ENCODE peak calls at places on chromosomes 4 and X, in five cellular contexts. A is HCT116, J is stomach, F is sigmoid colon, M is GM23338. I is an unnamed sample.

GRCh38 chr4:93828332-93828829 is at the start of gene ATOH1:
- DNase-seq in F (no peak), A (peak; percentile 15), J (no peak), M (peak; percentile 97), I (peak; percentile 66)

GRCh38 chrX:9340619-9341304 is 124.1 kb upstream of the TBL1X start:
- DNase-seq in A (no peak), F (peak; percentile 74), J (peak; percentile 27), M (peak; percentile 27), I (peak; percentile 26)

GRCh38 chr4:142380052-142380598 is 466.0 kb downstream of the INPP4B start:
- DNase-seq in F (no peak), J (no peak), M (no peak), A (no peak), I (no peak)

GRCh38 chrX:115892056-115892708 is 278.4 kb upstream of the AGTR2 start:
- DNase-seq in M (no peak), F (no peak), J (no peak), A (peak; percentile 3), I (peak; percentile 55)

GRCh38 chrX:52261125-52261462 is 76.4 kb downstream of the MAGED4 start:
- DNase-seq in M (no peak), A (no peak), F (no peak), J (no peak), I (no peak)

GRCh38 chr4:165351359-165352130 is 24.1 kb downstream of the MSMO1 start:
- DNase-seq in A (no peak), J (no peak), M (peak; percentile 61), F (no peak), I (no peak)

GRCh38 chr4:76377922-76378321 is 43.0 kb downstream of the CCDC158 start:
- DNase-seq in F (no peak), J (peak; percentile 56), M (peak; percentile 84), A (peak; percentile 39), I (peak; percentile 60)

GRCh38 chr4:986949-987688 is at the start of gene IDUA:
- DNase-seq in A (peak; percentile 61), J (peak; percentile 83), F (peak; percentile 86), M (peak; percentile 65), I (peak; percentile 90)

GRCh38 chr4:88938138-88938537 is 118.8 kb downstream of the FAM13A start:
- DNase-seq in J (no peak), F (no peak), A (no peak), M (peak; percentile 11), I (no peak)

GRCh38 chr4:170248576-170248975 is 158.8 kb upstream of the AADAT start:
- DNase-seq in J (no peak), A (no peak), F (no peak), M (no peak), I (no peak)

GRCh38 chrX:39616098-39616729 is 481.5 kb downstream of the BCOR start:
- DNase-seq in M (no peak), A (no peak), F (no peak), J (no peak), I (no peak)

GRCh38 chrX:139049455-139049854 is 337.9 kb upstream of the FGF13 start:
- DNase-seq in J (no peak), F (no peak), M (no peak), A (no peak), I (no peak)

GRCh38 chr4:39406763-39407583 is at the start of gene KLB:
- DNase-seq in A (no peak), M (no peak), J (no peak), F (no peak), I (peak; percentile 48)

GRCh38 chr4:130349745-130350144 is 1253.8 kb downstream of the C4orf33 start:
- DNase-seq in M (no peak), A (no peak), F (no peak), J (no peak), I (no peak)

GRCh38 chr4:136935305-136935704 is 597.0 kb downstream of the PCDH18 start:
- DNase-seq in F (no peak), A (no peak), J (no peak), M (no peak), I (no peak)

GRCh38 chr4:112099701-112100289 is 45.5 kb upstream of the FAM241A start:
- DNase-seq in A (peak; percentile 61), J (no peak), M (peak; percentile 68), F (no peak), I (no peak)

GRCh38 chrX:57137481-57137880 is 284 bp upstream of the SPIN2A start:
- DNase-seq in M (peak; percentile 63), J (no peak), A (no peak), F (no peak), I (no peak)

GRCh38 chr4:154389142-154389541 is 102.5 kb downstream of the DCHS2 start:
- DNase-seq in M (no peak), J (no peak), F (no peak), A (no peak), I (no peak)

GRCh38 chrX:77527233-77528001 is 80.2 kb downstream of the FGF16 start:
- DNase-seq in J (no peak), F (peak; percentile 71), M (peak; percentile 15), A (no peak), I (no peak)

GRCh38 chrX:44675364-44676024 is 132.8 kb upstream of the FUNDC1 start:
- DNase-seq in M (no peak), F (peak; percentile 67), A (no peak), J (no peak), I (no peak)

GRCh38 chrX:10569946-10570345 is 50.4 kb downstream of the MID1 start:
- DNase-seq in M (no peak), A (no peak), J (no peak), F (no peak), I (no peak)

GRCh38 chr4:2785613-2786012 is 7.3 kb upstream of the SH3BP2 start:
- DNase-seq in J (peak; percentile 37), M (no peak), A (no peak), F (peak; percentile 50), I (no peak)

GRCh38 chr4:128123036-128123435 is 61.9 kb downstream of the LARP1B start:
- DNase-seq in F (no peak), A (no peak), M (no peak), J (no peak), I (no peak)

GRCh38 chr4:155578726-155579385 is 87.8 kb upstream of the GUCY1A1 start:
- DNase-seq in J (no peak), A (no peak), M (no peak), F (no peak), I (no peak)

GRCh38 chr4:131427000-131427399 is 1722.1 kb upstream of the PCDH10 start:
- DNase-seq in A (no peak), F (no peak), J (no peak), M (peak; percentile 2), I (no peak)

GRCh38 chrX:55452825-55453124 is 848 bp downstream of the MAGEH1 start:
- DNase-seq in A (no peak), F (no peak), J (no peak), M (no peak), I (no peak)

GRCh38 chr4:137685357-137685756 is 153.1 kb upstream of the PCDH18 start:
- DNase-seq in F (no peak), A (no peak), J (no peak), M (no peak), I (no peak)

GRCh38 chr4:78644744-78645330 is 93.3 kb downstream of the ANXA3 start:
- DNase-seq in A (peak; percentile 49), J (peak; percentile 63), F (peak; percentile 76), M (peak; percentile 73), I (peak; percentile 58)

GRCh38 chrX:21132686-21133393 is 241.4 kb upstream of the CNKSR2 start:
- DNase-seq in J (no peak), F (no peak), M (no peak), A (no peak), I (no peak)

GRCh38 chrX:109347618-109348017 is 134.3 kb downstream of the GUCY2F start:
- DNase-seq in M (peak; percentile 9), F (no peak), J (no peak), A (peak; percentile 19), I (no peak)

GRCh38 chr4:100208964-100209363 is 18.7 kb upstream of the DDIT4L start:
- DNase-seq in M (no peak), J (no peak), F (no peak), A (no peak), I (no peak)

GRCh38 chr4:121514443-121514842 is 133.6 kb upstream of the QRFPR start:
- DNase-seq in A (no peak), M (peak; percentile 75), F (no peak), J (no peak), I (no peak)
- TF ChIP-seq CTCF in A (no peak), M (peak; percentile 90), F (no peak), J (no peak), I (no peak)

GRCh38 chr4:7800410-7800809 is 139.3 kb downstream of the AFAP1 start:
- DNase-seq in F (no peak), J (no peak), A (no peak), M (no peak), I (no peak)

GRCh38 chr4:7803992-7804758 is 135.5 kb downstream of the AFAP1 start:
- DNase-seq in F (peak; percentile 93), J (peak; percentile 88), M (peak; percentile 93), A (peak; percentile 39), I (peak; percentile 88)

GRCh38 chr4:7803371-7803770 is 136.3 kb downstream of the AFAP1 start:
- DNase-seq in J (no peak), F (peak; percentile 65), M (no peak), A (no peak), I (no peak)

GRCh38 chr4:7800996-7801395 is 138.7 kb downstream of the AFAP1 start:
- DNase-seq in A (no peak), M (no peak), J (no peak), F (peak; percentile 45), I (no peak)

GRCh38 chr4:7802093-7802726 is 137.5 kb downstream of the AFAP1 start:
- DNase-seq in A (peak; percentile 66), M (peak; percentile 89), F (peak; percentile 92), J (peak; percentile 82), I (peak; percentile 85)
- TF ChIP-seq POLR2AphosphoS5 in A (no peak), M (no peak), F (no peak), J (peak; percentile 32), I (no peak)

GRCh38 chr4:111048316-111048715 is 425.4 kb upstream of the PITX2 start:
- DNase-seq in M (no peak), J (no peak), A (no peak), F (no peak), I (no peak)

GRCh38 chr4:111040904-111041303 is 418.0 kb upstream of the PITX2 start:
- DNase-seq in A (no peak), J (no peak), M (no peak), F (no peak), I (no peak)

GRCh38 chr4:111043286-111043685 is 420.4 kb upstream of the PITX2 start:
- DNase-seq in M (no peak), A (no peak), F (no peak), J (no peak), I (no peak)

GRCh38 chr4:111046811-111047210 is 423.9 kb upstream of the PITX2 start:
- DNase-seq in M (no peak), J (no peak), A (no peak), F (no peak), I (no peak)

DNA sequence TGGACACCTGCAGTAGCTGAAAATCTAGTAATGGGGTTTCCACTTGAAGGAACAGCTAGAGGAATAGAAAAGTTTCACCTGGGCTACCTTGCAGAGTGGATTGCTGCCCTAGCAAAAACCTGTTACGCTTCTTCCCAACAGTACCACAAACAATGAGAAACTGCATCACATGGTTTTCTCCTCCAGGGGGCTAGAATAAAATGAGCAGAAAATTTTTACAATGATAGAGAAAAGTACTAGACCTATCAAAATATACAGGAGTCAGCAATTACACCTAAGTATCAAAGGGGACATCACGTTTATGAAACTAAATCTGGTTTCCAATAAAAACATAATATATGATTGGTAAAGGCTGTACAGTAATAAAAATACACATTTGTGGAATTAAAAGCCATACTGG is 423.1 kb upstream of the PITX2 start:
- DNase-seq in F (no peak), M (peak; percentile 38), J (no peak), A (no peak), I (no peak)
- TF ChIP-seq CTCF in F (no peak), M (peak; percentile 60), J (no peak), A (no peak), I (no peak)

GRCh38 chr4:7559741-7560376 is 125.1 kb upstream of the PSAPL1 start:
- DNase-seq in F (no peak), J (no peak), A (no peak), M (no peak), I (no peak)
- TF ChIP-seq POLR2AphosphoS5 in F (no peak), J (no peak), A (no peak), M (no peak), I (no peak)

I was measured in transverse colon.